ENCODE peak calls at places on chromosome 10, in ten cellular contexts. G, L, I, U, W, X, B, V, Z and K are unnamed samples.

GRCh38 chr10:109912335-109913282 is 10.7 kb downstream of the XPNPEP1 start:
- DNase-seq in V (no peak), W (no peak), X (peak; percentile 87), U (peak; percentile 91), L (no peak), G (no peak), B (no peak), I (no peak), Z (no peak), K (peak; percentile 91)

GRCh38 chr10:132743925-132744490 is 41.9 kb downstream of the NKX6-2 start:
- DNase-seq in G (no peak), L (no peak), W (no peak), X (peak; percentile 49), V (no peak), B (no peak), Z (no peak), U (peak; percentile 48), I (peak; percentile 18), K (no peak)

GRCh38 chr10:119252051-119252465 is 44.7 kb downstream of the GRK5 start:
- DNase-seq in V (peak; percentile 49), Z (peak; percentile 75), W (peak; percentile 70), U (peak; percentile 35), X (peak; percentile 37), B (no peak), G (no peak), I (peak; percentile 64), L (no peak), K (no peak)

GRCh38 chr10:100647928-100648327 is 97.5 kb upstream of the PAX2 start:
- DNase-seq in V (no peak), Z (peak; percentile 39), G (no peak), X (no peak), L (no peak), I (no peak), U (no peak), B (no peak), W (no peak), K (peak; percentile 4)

GRCh38 chr10:62618576-62619408 is 185.7 kb upstream of the ADO start:
- DNase-seq in V (peak; percentile 88), B (no peak), W (peak; percentile 82), G (peak; percentile 71), Z (no peak), U (peak; percentile 77), L (no peak), X (peak; percentile 89), I (peak; percentile 79), K (no peak)

GRCh38 chr10:68598978-68599753 is 39.0 kb downstream of the TET1 start:
- DNase-seq in L (peak; percentile 72), W (peak; percentile 78), Z (peak; percentile 56), G (peak; percentile 69), X (peak; percentile 43), B (no peak), V (peak; percentile 81), U (no peak), I (peak; percentile 85), K (peak; percentile 36)

GRCh38 chr10:69911571-69912528 is 110.1 kb downstream of the COL13A1 start:
- DNase-seq in L (peak; percentile 49), I (peak; percentile 62), Z (no peak), U (no peak), X (no peak), B (no peak), W (peak; percentile 77), G (peak; percentile 93), V (peak; percentile 22), K (no peak)

GRCh38 chr10:117541405-117541908 is 1.1 kb upstream of the EMX2 start:
- DNase-seq in V (no peak), B (no peak), Z (no peak), X (no peak), W (peak; percentile 41), G (peak; percentile 92), L (no peak), U (peak; percentile 85), I (peak; percentile 51), K (no peak)

GRCh38 chr10:96584035-96584434 is 2.8 kb downstream of the TM9SF3 start:
- DNase-seq in B (no peak), I (no peak), L (no peak), G (no peak), X (no peak), Z (no peak), U (no peak), V (no peak), W (no peak), K (no peak)

GRCh38 chr10:118449521-118449920 is 107.4 kb upstream of the FAM204A start:
- DNase-seq in U (no peak), L (no peak), G (no peak), Z (no peak), B (no peak), V (no peak), W (no peak), X (no peak), I (no peak), K (no peak)

GRCh38 chr10:78053201-78053868 is 19.7 kb downstream of the RPS24 start:
- DNase-seq in I (peak; percentile 48), V (peak; percentile 67), W (peak; percentile 51), X (peak; percentile 89), U (no peak), B (no peak), Z (no peak), G (no peak), L (no peak), K (peak; percentile 33)

GRCh38 chr10:111598433-111599059 is 521.7 kb downstream of the ADRA2A start:
- DNase-seq in V (peak; percentile 33), B (peak; percentile 47), L (peak; percentile 49), G (no peak), Z (peak; percentile 53), I (peak; percentile 61), U (peak; percentile 74), X (peak; percentile 31), W (peak; percentile 63), K (peak; percentile 77)

GRCh38 chr10:43228783-43229207 is 38.1 kb downstream of the RASGEF1A start:
- DNase-seq in Z (no peak), L (no peak), W (no peak), X (no peak), G (peak; percentile 60), U (no peak), I (no peak), B (no peak), V (no peak), K (no peak)
- H3K4me3 ChIP-seq in Z (no peak overlapping the region), L (no peak overlapping the region), W (no peak overlapping the region), X (no peak overlapping the region), G (no peak overlapping the region), U (no peak overlapping the region), I (no peak overlapping the region), B (no peak overlapping the region), V (no peak overlapping the region), K (no peak overlapping the region)

GRCh38 chr10:114027041-114027394 is 16.6 kb upstream of the ADRB1 start:
- DNase-seq in V (no peak), I (no peak), L (no peak), X (no peak), W (no peak), U (no peak), G (no peak), Z (no peak), B (no peak), K (no peak)

GRCh38 chr10:114026189-114027040 is 17.3 kb upstream of the ADRB1 start:
- DNase-seq in B (no peak), I (peak; percentile 65), G (no peak), V (peak; percentile 49), X (peak; percentile 53), L (no peak), Z (peak; percentile 2), W (peak; percentile 58), U (peak; percentile 79), K (peak; percentile 89)

GRCh38 chr10:114024876-114025609 is 18.6 kb upstream of the ADRB1 start:
- DNase-seq in U (peak; percentile 76), X (peak; percentile 20), G (no peak), B (peak; percentile 66), L (no peak), Z (no peak), W (peak; percentile 44), V (peak; percentile 71), I (peak; percentile 77), K (peak; percentile 79)

GRCh38 chr10:114027951-114028350 is 15.7 kb upstream of the ADRB1 start:
- DNase-seq in L (no peak), B (no peak), Z (no peak), V (no peak), I (no peak), U (no peak), W (no peak), X (no peak), G (no peak), K (no peak)

GRCh38 chr10:114025610-114026130 is 18.0 kb upstream of the ADRB1 start:
- DNase-seq in L (no peak), G (no peak), V (no peak), X (no peak), Z (no peak), I (no peak), U (no peak), W (no peak), B (no peak), K (no peak)
- H3K4me3 ChIP-seq in L (no peak overlapping the region), G (no peak overlapping the region), V (no peak overlapping the region), X (no peak overlapping the region), Z (no peak overlapping the region), I (no peak overlapping the region), U (no peak overlapping the region), W (no peak overlapping the region), B (no peak overlapping the region), K (no peak overlapping the region)

DNA sequence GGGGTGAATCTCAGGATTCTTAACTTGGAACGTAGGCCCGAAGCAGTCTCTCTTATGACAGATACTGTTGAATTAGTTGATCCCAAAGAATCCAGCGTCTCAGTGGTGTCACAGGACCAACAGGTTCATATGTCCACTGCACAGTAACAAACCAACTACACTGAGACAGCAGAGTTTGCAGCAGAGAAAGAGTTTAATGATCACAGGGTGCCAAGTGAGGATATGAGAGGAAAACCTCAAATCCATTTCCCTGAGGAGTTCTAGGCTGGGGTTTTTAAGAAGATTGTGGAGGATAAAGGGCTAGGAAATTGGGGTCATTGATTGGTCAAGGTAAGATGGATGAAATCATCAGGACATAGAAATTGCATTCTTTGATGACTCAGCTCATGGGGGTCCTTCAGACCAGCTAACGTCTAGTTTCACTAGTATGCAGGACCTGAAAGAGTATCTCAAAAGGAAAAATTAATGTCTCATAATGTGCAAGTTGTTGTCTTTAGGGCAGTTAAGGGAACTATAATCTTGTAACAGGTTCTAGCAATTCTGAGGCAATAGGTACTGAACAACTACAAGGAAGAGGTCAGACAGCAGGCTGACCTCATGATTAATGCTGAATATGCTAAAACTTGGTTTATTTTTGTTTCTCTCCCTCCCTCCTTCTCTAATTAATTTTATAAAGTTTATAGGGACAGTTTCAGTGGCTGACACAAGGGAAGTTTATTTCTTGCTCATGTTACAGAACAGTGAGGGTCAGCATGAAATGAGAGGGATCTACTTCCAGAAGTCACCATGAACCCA is 310.9 kb upstream of the NEBL start:
- DNase-seq in V (no peak), Z (no peak), B (no peak), I (no peak), X (no peak), G (no peak), W (no peak), U (no peak), L (no peak), K (no peak)
- H3K4me3 ChIP-seq in V (no peak overlapping the region), Z (no peak overlapping the region), B (no peak overlapping the region), I (no peak overlapping the region), X (no peak overlapping the region), G (no peak overlapping the region), W (no peak overlapping the region), U (no peak overlapping the region), L (no peak overlapping the region), K (no peak overlapping the region)

DNA sequence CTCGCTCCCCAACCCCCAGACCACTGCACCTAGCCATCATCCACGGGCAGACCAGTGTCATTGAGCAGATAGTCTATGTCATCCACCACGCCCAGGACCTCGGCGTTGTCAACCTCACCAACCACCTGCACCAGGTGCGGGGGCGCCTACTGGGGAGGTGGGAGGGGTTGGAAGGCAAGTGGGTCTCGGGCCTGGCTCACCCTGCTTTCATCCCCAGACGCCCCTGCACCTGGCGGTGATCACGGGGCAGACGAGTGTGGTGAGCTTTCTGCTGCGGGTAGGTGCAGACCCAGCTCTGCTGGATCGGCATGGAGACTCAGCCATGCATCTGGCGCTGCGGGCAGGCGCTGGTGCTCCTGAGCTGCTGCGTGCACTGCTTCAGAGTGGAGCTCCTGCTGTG is 4.6 kb downstream of the NFKB2 start:
- DNase-seq in V (no peak), W (no peak), I (no peak), G (no peak), X (no peak), L (no peak), Z (no peak), U (no peak), B (no peak), K (no peak)
- H3K4me3 ChIP-seq in V (peak overlapping the region; percentile 58), W (peak overlapping the region; percentile 43), I (no peak overlapping the region), G (peak overlapping the region; percentile 64), X (no peak overlapping the region), L (no peak overlapping the region), Z (no peak overlapping the region), U (peak overlapping the region; percentile 66), B (no peak overlapping the region), K (no peak overlapping the region)